ENCODE peak calls at places on chromosomes 1 and 21, in nine cellular contexts. One of them, this sample, is unnamed.

GRCh38 chr21:33025471-33026298 is at the start of gene OLIG2:
- DNase-seq in lung: no peak
- DNase-seq in CD8-positive, alpha-beta memory T cell: no peak
- DNase-seq in foreskin fibroblast: no peak
- DNase-seq in CD4-positive, alpha-beta memory T cell: no peak
- DNase-seq in ovary: no peak
- DNase-seq in AG09309: no peak
- DNase-seq in suprapubic skin: no peak
- DNase-seq in heart right ventricle: no peak
- DNase-seq in this sample: no peak

GRCh38 chr1:96309783-96310182 is 411.8 kb upstream of the PTBP2 start:
- DNase-seq in lung: peak; percentile 28
- DNase-seq in CD8-positive, alpha-beta memory T cell: no peak
- DNase-seq in foreskin fibroblast: peak; percentile 79
- DNase-seq in CD4-positive, alpha-beta memory T cell: no peak
- DNase-seq in ovary: no peak
- DNase-seq in AG09309: peak; percentile 23
- DNase-seq in suprapubic skin: peak; percentile 67
- DNase-seq in heart right ventricle: no peak
- DNase-seq in this sample: no peak

GRCh38 chr1:113946668-113947387 is 17.7 kb downstream of the HIPK1 start:
- DNase-seq in lung: no peak
- DNase-seq in CD8-positive, alpha-beta memory T cell: no peak
- DNase-seq in foreskin fibroblast: no peak
- DNase-seq in CD4-positive, alpha-beta memory T cell: no peak
- DNase-seq in ovary: no peak
- DNase-seq in AG09309: no peak
- DNase-seq in suprapubic skin: no peak
- DNase-seq in heart right ventricle: no peak
- DNase-seq in this sample: no peak

GRCh38 chr1:12125422-12126355 is 41.1 kb upstream of the TNFRSF1B start:
- DNase-seq in lung: no peak
- DNase-seq in CD8-positive, alpha-beta memory T cell: no peak
- DNase-seq in foreskin fibroblast: no peak
- DNase-seq in CD4-positive, alpha-beta memory T cell: no peak
- DNase-seq in ovary: no peak
- DNase-seq in AG09309: no peak
- DNase-seq in suprapubic skin: no peak
- DNase-seq in heart right ventricle: no peak
- DNase-seq in this sample: no peak

GRCh38 chr1:113904292-113904673 is 316 bp downstream of the AP4B1 start:
- DNase-seq in lung: no peak
- DNase-seq in CD8-positive, alpha-beta memory T cell: peak; percentile 81
- DNase-seq in foreskin fibroblast: no peak
- DNase-seq in CD4-positive, alpha-beta memory T cell: no peak
- DNase-seq in ovary: no peak
- DNase-seq in AG09309: no peak
- DNase-seq in suprapubic skin: no peak
- DNase-seq in heart right ventricle: no peak
- DNase-seq in this sample: no peak

GRCh38 chr1:232635778-232636356 is 5.9 kb upstream of the SIPA1L2 start:
- DNase-seq in lung: no peak
- DNase-seq in CD8-positive, alpha-beta memory T cell: no peak
- DNase-seq in foreskin fibroblast: peak; percentile 25
- DNase-seq in CD4-positive, alpha-beta memory T cell: peak; percentile 42
- DNase-seq in ovary: no peak
- DNase-seq in AG09309: peak; percentile 35
- DNase-seq in suprapubic skin: no peak
- DNase-seq in heart right ventricle: no peak
- DNase-seq in this sample: no peak

GRCh38 chr1:182600745-182601415 is 3.3 kb downstream of the RGS16 start:
- DNase-seq in lung: no peak
- DNase-seq in CD8-positive, alpha-beta memory T cell: no peak
- DNase-seq in foreskin fibroblast: no peak
- DNase-seq in CD4-positive, alpha-beta memory T cell: no peak
- DNase-seq in ovary: no peak
- DNase-seq in AG09309: no peak
- DNase-seq in suprapubic skin: no peak
- DNase-seq in heart right ventricle: no peak
- DNase-seq in this sample: no peak

GRCh38 chr21:24042687-24043086 is 1564.6 kb downstream of the MRPL39 start:
- DNase-seq in lung: no peak
- DNase-seq in CD8-positive, alpha-beta memory T cell: no peak
- DNase-seq in foreskin fibroblast: no peak
- DNase-seq in CD4-positive, alpha-beta memory T cell: no peak
- DNase-seq in ovary: no peak
- DNase-seq in AG09309: no peak
- DNase-seq in suprapubic skin: no peak
- DNase-seq in heart right ventricle: no peak
- DNase-seq in this sample: no peak

GRCh38 chr1:41448831-41449230 is 35.7 kb downstream of the EDN2 start:
- DNase-seq in lung: no peak
- DNase-seq in CD8-positive, alpha-beta memory T cell: no peak
- DNase-seq in foreskin fibroblast: no peak
- DNase-seq in CD4-positive, alpha-beta memory T cell: no peak
- DNase-seq in ovary: no peak
- DNase-seq in AG09309: no peak
- DNase-seq in suprapubic skin: no peak
- DNase-seq in heart right ventricle: no peak
- DNase-seq in this sample: no peak

GRCh38 chr1:98306517-98307089 is 354.9 kb upstream of the SNX7 start:
- DNase-seq in lung: no peak
- DNase-seq in CD8-positive, alpha-beta memory T cell: no peak
- DNase-seq in foreskin fibroblast: no peak
- DNase-seq in CD4-positive, alpha-beta memory T cell: no peak
- DNase-seq in ovary: no peak
- DNase-seq in AG09309: no peak
- DNase-seq in suprapubic skin: no peak
- DNase-seq in heart right ventricle: no peak
- DNase-seq in this sample: no peak

GRCh38 chr1:37753473-37754321 is 11.2 kb downstream of the EPHA10 start:
- DNase-seq in lung: no peak
- DNase-seq in CD8-positive, alpha-beta memory T cell: no peak
- DNase-seq in foreskin fibroblast: no peak
- DNase-seq in CD4-positive, alpha-beta memory T cell: no peak
- DNase-seq in ovary: no peak
- DNase-seq in AG09309: no peak
- DNase-seq in suprapubic skin: no peak
- DNase-seq in heart right ventricle: no peak
- DNase-seq in this sample: no peak

GRCh38 chr1:53066433-53066832 is 4.4 kb downstream of the PODN start:
- DNase-seq in lung: no peak
- DNase-seq in CD8-positive, alpha-beta memory T cell: no peak
- DNase-seq in foreskin fibroblast: no peak
- DNase-seq in CD4-positive, alpha-beta memory T cell: no peak
- DNase-seq in ovary: peak; percentile 20
- DNase-seq in AG09309: no peak
- DNase-seq in suprapubic skin: no peak
- DNase-seq in heart right ventricle: no peak
- DNase-seq in this sample: no peak

GRCh38 chr1:205237526-205238484 is 10.1 kb downstream of the TMCC2 start:
- DNase-seq in lung: no peak
- DNase-seq in CD8-positive, alpha-beta memory T cell: no peak
- DNase-seq in foreskin fibroblast: no peak
- DNase-seq in CD4-positive, alpha-beta memory T cell: no peak
- DNase-seq in ovary: no peak
- DNase-seq in AG09309: no peak
- DNase-seq in suprapubic skin: no peak
- DNase-seq in heart right ventricle: no peak
- DNase-seq in this sample: no peak

GRCh38 chr1:36847761-36848160 is 186.6 kb downstream of the GRIK3 start:
- DNase-seq in lung: no peak
- DNase-seq in CD8-positive, alpha-beta memory T cell: no peak
- DNase-seq in foreskin fibroblast: no peak
- DNase-seq in CD4-positive, alpha-beta memory T cell: no peak
- DNase-seq in ovary: no peak
- DNase-seq in AG09309: no peak
- DNase-seq in suprapubic skin: no peak
- DNase-seq in heart right ventricle: no peak
- DNase-seq in this sample: no peak

GRCh38 chr1:192545781-192546521 is 29.6 kb upstream of the RGS1 start:
- DNase-seq in lung: no peak
- DNase-seq in CD8-positive, alpha-beta memory T cell: no peak
- DNase-seq in foreskin fibroblast: no peak
- DNase-seq in CD4-positive, alpha-beta memory T cell: no peak
- DNase-seq in ovary: no peak
- DNase-seq in AG09309: no peak
- DNase-seq in suprapubic skin: no peak
- DNase-seq in heart right ventricle: no peak
- DNase-seq in this sample: no peak
- H3K4me3 ChIP-seq in lung: no peak overlapping the region
- H3K4me3 ChIP-seq in CD8-positive, alpha-beta memory T cell: no peak overlapping the region
- H3K4me3 ChIP-seq in foreskin fibroblast: no peak overlapping the region
- H3K4me3 ChIP-seq in CD4-positive, alpha-beta memory T cell: no peak overlapping the region
- H3K4me3 ChIP-seq in ovary: no peak overlapping the region
- H3K4me3 ChIP-seq in AG09309: no peak overlapping the region
- H3K4me3 ChIP-seq in suprapubic skin: no peak overlapping the region
- H3K4me3 ChIP-seq in heart right ventricle: no peak overlapping the region
- H3K4me3 ChIP-seq in this sample: no peak overlapping the region

GRCh38 chr1:203442821-203443220 is 32.8 kb upstream of the PRELP start:
- DNase-seq in lung: no peak
- DNase-seq in CD8-positive, alpha-beta memory T cell: no peak
- DNase-seq in foreskin fibroblast: no peak
- DNase-seq in CD4-positive, alpha-beta memory T cell: no peak
- DNase-seq in ovary: no peak
- DNase-seq in AG09309: no peak
- DNase-seq in suprapubic skin: no peak
- DNase-seq in heart right ventricle: no peak
- DNase-seq in this sample: no peak

GRCh38 chr1:203439086-203439620 is 36.5 kb upstream of the PRELP start:
- DNase-seq in lung: no peak
- DNase-seq in CD8-positive, alpha-beta memory T cell: no peak
- DNase-seq in foreskin fibroblast: no peak
- DNase-seq in CD4-positive, alpha-beta memory T cell: no peak
- DNase-seq in ovary: no peak
- DNase-seq in AG09309: no peak
- DNase-seq in suprapubic skin: no peak
- DNase-seq in heart right ventricle: no peak
- DNase-seq in this sample: no peak

GRCh38 chr1:203443296-203443695 is 32.3 kb upstream of the PRELP start:
- DNase-seq in lung: no peak
- DNase-seq in CD8-positive, alpha-beta memory T cell: no peak
- DNase-seq in foreskin fibroblast: no peak
- DNase-seq in CD4-positive, alpha-beta memory T cell: no peak
- DNase-seq in ovary: no peak
- DNase-seq in AG09309: no peak
- DNase-seq in suprapubic skin: no peak
- DNase-seq in heart right ventricle: no peak
- DNase-seq in this sample: no peak

GRCh38 chr1:203441811-203442210 is 33.8 kb upstream of the PRELP start:
- DNase-seq in lung: no peak
- DNase-seq in CD8-positive, alpha-beta memory T cell: no peak
- DNase-seq in foreskin fibroblast: no peak
- DNase-seq in CD4-positive, alpha-beta memory T cell: no peak
- DNase-seq in ovary: no peak
- DNase-seq in AG09309: no peak
- DNase-seq in suprapubic skin: no peak
- DNase-seq in heart right ventricle: no peak
- DNase-seq in this sample: no peak

DNA sequence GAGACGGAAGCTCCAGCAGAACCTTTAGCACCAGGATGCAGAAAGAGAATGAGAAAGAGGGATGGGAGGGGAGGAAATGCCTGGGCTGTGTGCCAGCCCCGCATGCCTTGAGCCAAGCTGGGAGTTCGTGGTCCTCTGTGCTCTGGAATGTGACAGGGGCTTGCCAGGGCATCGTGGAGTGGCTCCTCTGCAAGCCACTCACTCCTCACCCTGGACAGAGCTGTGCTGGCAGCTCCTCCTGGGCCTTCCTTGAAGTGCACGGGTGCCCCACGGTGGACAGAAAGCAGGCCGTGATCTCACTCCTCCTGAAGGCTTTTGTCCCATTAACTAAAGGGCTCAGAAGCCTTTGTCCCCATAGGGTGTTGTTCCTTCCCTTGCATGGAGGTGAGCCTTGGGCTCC is 34.8 kb upstream of the PRELP start:
- DNase-seq in lung: peak; percentile 45
- DNase-seq in CD8-positive, alpha-beta memory T cell: no peak
- DNase-seq in foreskin fibroblast: peak; percentile 61
- DNase-seq in CD4-positive, alpha-beta memory T cell: no peak
- DNase-seq in ovary: peak; percentile 77
- DNase-seq in AG09309: peak; percentile 42
- DNase-seq in suprapubic skin: peak; percentile 87
- DNase-seq in heart right ventricle: peak; percentile 73
- DNase-seq in this sample: peak; percentile 81
- H3K4me3 ChIP-seq in lung: no peak overlapping the region
- H3K4me3 ChIP-seq in CD8-positive, alpha-beta memory T cell: no peak overlapping the region
- H3K4me3 ChIP-seq in foreskin fibroblast: no peak overlapping the region
- H3K4me3 ChIP-seq in CD4-positive, alpha-beta memory T cell: no peak overlapping the region
- H3K4me3 ChIP-seq in ovary: no peak overlapping the region
- H3K4me3 ChIP-seq in AG09309: no peak overlapping the region
- H3K4me3 ChIP-seq in suprapubic skin: no peak overlapping the region
- H3K4me3 ChIP-seq in heart right ventricle: no peak overlapping the region
- H3K4me3 ChIP-seq in this sample: no peak overlapping the region

DNA sequence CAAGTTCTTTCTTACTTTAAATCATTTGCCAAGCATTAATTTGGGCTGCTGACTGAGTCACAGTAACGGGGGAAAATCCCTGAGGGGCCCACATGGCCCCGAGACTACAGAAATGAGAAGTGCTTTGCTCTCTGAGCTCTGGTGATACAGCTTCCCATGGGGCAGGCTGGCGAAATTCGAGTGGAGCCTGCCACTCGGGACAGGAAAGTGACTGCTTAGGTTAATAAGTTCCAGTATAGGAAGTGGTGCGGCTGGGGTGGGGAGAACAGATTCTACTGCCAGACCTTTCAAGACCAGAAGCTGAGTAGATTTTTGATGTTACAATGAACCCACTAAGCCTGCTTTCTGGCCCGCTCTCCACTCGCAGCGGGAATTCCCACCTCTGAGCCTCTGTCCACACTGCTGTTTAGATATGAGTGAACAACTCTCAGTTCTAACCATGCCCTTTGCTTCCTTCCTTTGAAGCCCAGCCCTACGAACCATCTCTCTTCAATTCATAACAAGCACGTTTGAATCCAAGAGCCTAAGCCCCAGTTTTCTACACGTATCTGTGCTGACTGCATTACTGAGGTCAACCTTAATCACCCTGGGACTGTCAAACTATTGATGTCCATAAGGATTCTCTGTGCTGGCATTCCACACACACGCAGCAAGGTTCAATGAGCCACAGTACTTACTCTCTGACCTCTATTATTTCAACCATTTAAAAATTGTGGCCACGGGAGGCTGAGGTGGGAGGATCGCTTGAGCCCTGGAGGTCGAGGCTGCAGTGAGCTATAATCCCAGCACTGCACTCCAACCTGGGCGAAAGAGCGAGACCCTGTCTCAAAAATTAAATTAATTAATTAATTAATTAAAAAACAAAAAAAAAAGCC is 9.6 kb downstream of the ZBTB17 start:
- DNase-seq in lung: no peak
- DNase-seq in CD8-positive, alpha-beta memory T cell: peak; percentile 63
- DNase-seq in foreskin fibroblast: peak; percentile 45
- DNase-seq in CD4-positive, alpha-beta memory T cell: no peak
- DNase-seq in ovary: no peak
- DNase-seq in AG09309: no peak
- DNase-seq in suprapubic skin: no peak
- DNase-seq in heart right ventricle: no peak
- DNase-seq in this sample: peak; percentile 28
- H3K4me3 ChIP-seq in lung: no peak overlapping the region
- H3K4me3 ChIP-seq in CD8-positive, alpha-beta memory T cell: peak overlapping the region; percentile 3
- H3K4me3 ChIP-seq in foreskin fibroblast: no peak overlapping the region
- H3K4me3 ChIP-seq in CD4-positive, alpha-beta memory T cell: peak overlapping the region; percentile 28
- H3K4me3 ChIP-seq in ovary: no peak overlapping the region
- H3K4me3 ChIP-seq in AG09309: no peak overlapping the region
- H3K4me3 ChIP-seq in suprapubic skin: no peak overlapping the region
- H3K4me3 ChIP-seq in heart right ventricle: no peak overlapping the region
- H3K4me3 ChIP-seq in this sample: no peak overlapping the region

GRCh38 chr1:45327644-45328515 is 1.2 kb downstream of the HPDL start:
- DNase-seq in lung: no peak
- DNase-seq in CD8-positive, alpha-beta memory T cell: no peak
- DNase-seq in foreskin fibroblast: no peak
- DNase-seq in CD4-positive, alpha-beta memory T cell: no peak
- DNase-seq in ovary: no peak
- DNase-seq in AG09309: no peak
- DNase-seq in suprapubic skin: peak; percentile 53
- DNase-seq in heart right ventricle: no peak
- DNase-seq in this sample: no peak
- H3K4me3 ChIP-seq in lung: peak overlapping the region; percentile 32
- H3K4me3 ChIP-seq in CD8-positive, alpha-beta memory T cell: peak overlapping the region; percentile 79
- H3K4me3 ChIP-seq in foreskin fibroblast: no peak overlapping the region
- H3K4me3 ChIP-seq in CD4-positive, alpha-beta memory T cell: no peak overlapping the region
- H3K4me3 ChIP-seq in ovary: no peak overlapping the region
- H3K4me3 ChIP-seq in AG09309: no peak overlapping the region
- H3K4me3 ChIP-seq in suprapubic skin: peak overlapping the region; percentile 54
- H3K4me3 ChIP-seq in heart right ventricle: no peak overlapping the region
- H3K4me3 ChIP-seq in this sample: peak overlapping the region; percentile 75

This sample was measured in breast epithelium.